ENCODE peak calls at places on chromosomes 1 and 21, in five cellular contexts. F, W, D, Z and Y are unnamed samples.

GRCh38 chr1:232183802-232184201 is 446.1 kb downstream of the SIPA1L2 start:
- DNase-seq in Z (no peak), F (no peak), D (no peak), W (no peak), Y (no peak)

GRCh38 chr1:20590313-20590777 is 1.4 kb downstream of the CDA start:
- DNase-seq in W (no peak), F (no peak), D (peak), Z (no peak), Y (no peak)

GRCh38 chr1:43554444-43554992 is 23.8 kb downstream of the PTPRF start:
- DNase-seq in W (peak), F (no peak), Z (no peak), D (peak), Y (no peak)

GRCh38 chr1:235525314-235525713 is 21.1 kb upstream of the B3GALNT2 start:
- DNase-seq in Z (no peak), F (no peak), W (no peak), D (no peak), Y (no peak)

GRCh38 chr1:117607471-117607870 is 1.6 kb downstream of the TENT5C start:
- DNase-seq in Z (no peak), F (peak), D (peak), W (no peak), Y (no peak)

GRCh38 chr1:1435094-1435903 is at the start of gene VWA1:
- DNase-seq in D (peak), Z (peak), W (peak), F (peak), Y (peak)

GRCh38 chr1:196209983-196210382 is 398.3 kb downstream of the KCNT2 start:
- DNase-seq in D (peak), W (no peak), F (no peak), Z (no peak), Y (no peak)

GRCh38 chr1:86704972-86705632 is 726 bp downstream of the SH3GLB1 start:
- DNase-seq in W (peak), D (peak), Z (peak), F (peak), Y (peak)

GRCh38 chr1:240407407-240407806 is 204.5 kb downstream of the GREM2 start:
- DNase-seq in F (no peak), Z (no peak), D (no peak), W (no peak), Y (no peak)

GRCh38 chr1:18407166-18408045 is 73.3 kb upstream of the KLHDC7A start:
- DNase-seq in F (no peak), W (no peak), D (no peak), Z (no peak), Y (no peak)

GRCh38 chr1:115761601-115762302 is 6.8 kb downstream of the CASQ2 start:
- DNase-seq in W (peak), Z (no peak), D (no peak), F (no peak), Y (no peak)

GRCh38 chr1:29410476-29410875 is 174.2 kb downstream of the PTPRU start:
- DNase-seq in W (no peak), D (no peak), Z (no peak), F (no peak), Y (no peak)

GRCh38 chr1:63618001-63618400 is 24.8 kb downstream of the PGM1 start:
- DNase-seq in F (no peak), Z (no peak), D (no peak), W (no peak), Y (no peak)

GRCh38 chr1:25771246-25772114 is 28.5 kb upstream of the SELENON start:
- DNase-seq in D (no peak), Z (no peak), W (no peak), F (no peak), Y (no peak)

GRCh38 chr1:10639301-10640078 is 157.0 kb downstream of the CASZ1 start:
- DNase-seq in F (no peak), D (no peak), Z (no peak), W (no peak), Y (no peak)

GRCh38 chr1:2955652-2956051 is 65.6 kb upstream of the ACTRT2 start:
- DNase-seq in D (no peak), W (no peak), Z (no peak), F (no peak), Y (no peak)

GRCh38 chr1:219659682-219660081 is 46.8 kb upstream of the ZC3H11B start:
- DNase-seq in D (peak), W (no peak), F (no peak), Z (no peak), Y (no peak)

GRCh38 chr1:112767646-112768045 is 52.5 kb upstream of the PPM1J start:
- DNase-seq in Z (no peak), D (no peak), W (no peak), F (no peak), Y (no peak)

GRCh38 chr1:3678361-3679097 is 26.2 kb downstream of the TP73 start:
- DNase-seq in Z (no peak), F (no peak), D (no peak), W (no peak), Y (peak)

GRCh38 chr1:186059752-186060151 is 315.3 kb downstream of the TPR start:
- DNase-seq in W (no peak), F (no peak), Z (no peak), D (no peak), Y (no peak)

GRCh38 chr1:61839702-61840101 is 97.4 kb downstream of the PATJ start:
- DNase-seq in F (no peak), D (no peak), W (no peak), Z (no peak), Y (no peak)

GRCh38 chr1:93554883-93555872 is 107.3 kb downstream of the FNBP1L start:
- DNase-seq in F (no peak), Z (no peak), D (no peak), W (peak), Y (no peak)

GRCh38 chr1:58251415-58252073 is 295.0 kb downstream of the OMA1 start:
- DNase-seq in D (peak), W (peak), Z (no peak), F (no peak), Y (no peak)

GRCh38 chr1:16915627-16915973 is 6.1 kb upstream of the CROCC start:
- DNase-seq in F (no peak), D (no peak), Z (peak), W (no peak), Y (peak)

GRCh38 chr1:5500541-5500940 is 491.7 kb downstream of the NPHP4 start:
- DNase-seq in Z (no peak), D (no peak), W (no peak), F (no peak), Y (no peak)

GRCh38 chr1:177209357-177209756 is 38.6 kb downstream of the BRINP2 start:
- DNase-seq in D (peak), W (peak), F (no peak), Z (peak), Y (peak)

GRCh38 chr1:29413661-29414060 is 177.3 kb downstream of the PTPRU start:
- DNase-seq in F (no peak), D (no peak), W (no peak), Z (no peak), Y (no peak)

GRCh38 chr1:14061204-14061603 is 361.2 kb downstream of the PRDM2 start:
- DNase-seq in F (no peak), Z (no peak), W (no peak), D (no peak), Y (no peak)

GRCh38 chr21:42495765-42496119 is 282 bp downstream of the RSPH1 start:
- DNase-seq in F (no peak), Z (no peak), W (peak), D (no peak), Y (no peak)

GRCh38 chr1:86067626-86068025 is 88.9 kb downstream of the COL24A1 start:
- DNase-seq in F (no peak), Z (no peak), D (no peak), W (no peak), Y (no peak)

GRCh38 chr1:16921391-16922185 is at the start of gene CROCC:
- DNase-seq in W (no peak), F (no peak), D (peak), Z (peak), Y (peak)

GRCh38 chr1:6447818-6448748 is 17.9 kb downstream of the TNFRSF25 start:
- DNase-seq in W (no peak), Z (no peak), D (no peak), F (peak), Y (no peak)

GRCh38 chr1:162404550-162405160 is 7.3 kb downstream of the SH2D1B start:
- DNase-seq in Z (no peak), W (no peak), D (no peak), F (no peak), Y (no peak)

GRCh38 chr1:207306603-207307002 is 14.9 kb upstream of the CD55 start:
- DNase-seq in W (no peak), D (no peak), F (no peak), Z (no peak), Y (no peak)

GRCh38 chr1:16717174-16718108 is 22.9 kb upstream of the RNU1-4 start:
- DNase-seq in Z (peak), W (no peak), F (no peak), D (no peak), Y (no peak)